ENCODE peak calls at places on chromosomes 4 and X, in five cellular contexts. L is lung, Z is breast epithelium, V is thoracic aorta, R is stomach. Y is an unnamed sample.

GRCh38 chrX:124347242-124347641 is 879 bp downstream of the SH2D1A start:
- DNase-seq in L (no peak), Z (no peak), V (no peak), R (no peak), Y (no peak)

GRCh38 chr4:41076481-41076880 is 137.9 kb downstream of the APBB2 start:
- DNase-seq in L (no peak), Z (no peak), V (no peak), R (no peak), Y (no peak)

GRCh38 chrX:123968383-123969050 is 7.0 kb downstream of the STAG2 start:
- DNase-seq in L (no peak), Z (no peak), V (no peak), R (no peak), Y (no peak)

GRCh38 chr4:24937176-24937575 is 24.3 kb upstream of the CCDC149 start:
- DNase-seq in L (no peak), Z (no peak), V (no peak), R (no peak), Y (no peak)

GRCh38 chr4:187972135-187972534 is 23.4 kb upstream of the ZFP42 start:
- DNase-seq in L (no peak), Z (no peak), V (no peak), R (no peak), Y (no peak)

GRCh38 chr4:102754044-102754443 is 6.7 kb downstream of the MANBA start:
- DNase-seq in L (no peak), Z (no peak), V (no peak), R (no peak), Y (no peak)

GRCh38 chr4:124710911-124711310 is 1.6 kb downstream of the ANKRD50 start:
- DNase-seq in L (no peak), Z (no peak), V (no peak), R (peak; percentile 31), Y (no peak)

GRCh38 chrX:112211459-112211858 is 128.9 kb upstream of the TRPC5 start:
- DNase-seq in L (no peak), Z (no peak), V (no peak), R (no peak), Y (no peak)

GRCh38 chr4:77052352-77052751 is 23.4 kb downstream of the CCNI start:
- DNase-seq in L (peak; percentile 42), Z (no peak), V (no peak), R (peak; percentile 64), Y (peak; percentile 73)

GRCh38 chrX:130079824-130080406 is 30.4 kb downstream of the ELF4 start:
- DNase-seq in L (peak; percentile 54), Z (no peak), V (no peak), R (peak; percentile 67), Y (peak; percentile 72)

GRCh38 chr4:159607824-159608223 is 504.9 kb downstream of the RAPGEF2 start:
- DNase-seq in L (no peak), Z (no peak), V (no peak), R (no peak), Y (no peak)

GRCh38 chr4:64774626-64775025 is 365.4 kb upstream of the TECRL start:
- DNase-seq in L (no peak), Z (no peak), V (no peak), R (no peak), Y (no peak)

GRCh38 chr4:60216752-60217151 is 983.4 kb upstream of the ADGRL3 start:
- DNase-seq in L (no peak), Z (no peak), V (no peak), R (no peak), Y (no peak)

GRCh38 chr4:140153419-140153743 is 603 bp downstream of the MAML3 start:
- DNase-seq in L (no peak), Z (no peak), V (no peak), R (no peak), Y (no peak)

GRCh38 chr4:114108869-114109268 is 129.4 kb upstream of the ARSJ start:
- DNase-seq in L (no peak), Z (no peak), V (no peak), R (no peak), Y (no peak)

GRCh38 chrX:9144643-9145290 is 110.8 kb upstream of the FAM9B start:
- DNase-seq in L (no peak), Z (no peak), V (no peak), R (no peak), Y (no peak)

GRCh38 chr4:114417214-114417613 is 181.4 kb upstream of the UGT8 start:
- DNase-seq in L (no peak), Z (no peak), V (no peak), R (no peak), Y (no peak)

GRCh38 chr4:128715616-128716015 is 93.9 kb upstream of the JADE1 start:
- DNase-seq in L (no peak), Z (no peak), V (no peak), R (no peak), Y (no peak)

GRCh38 chr4:41590591-41590990 is 52.6 kb downstream of the LIMCH1 start:
- DNase-seq in L (peak; percentile 33), Z (no peak), V (no peak), R (no peak), Y (no peak)

GRCh38 chr4:16617416-16617815 is 281.0 kb downstream of the LDB2 start:
- DNase-seq in L (no peak), Z (no peak), V (no peak), R (no peak), Y (no peak)

GRCh38 chr4:38499101-38499500 is 164.9 kb upstream of the KLF3 start:
- DNase-seq in L (no peak), Z (no peak), V (no peak), R (no peak), Y (no peak)

GRCh38 chr4:184746532-184746870 is 12.6 kb upstream of the CENPU start:
- DNase-seq in L (peak; percentile 65), Z (no peak), V (no peak), R (peak; percentile 76), Y (no peak)

DNA sequence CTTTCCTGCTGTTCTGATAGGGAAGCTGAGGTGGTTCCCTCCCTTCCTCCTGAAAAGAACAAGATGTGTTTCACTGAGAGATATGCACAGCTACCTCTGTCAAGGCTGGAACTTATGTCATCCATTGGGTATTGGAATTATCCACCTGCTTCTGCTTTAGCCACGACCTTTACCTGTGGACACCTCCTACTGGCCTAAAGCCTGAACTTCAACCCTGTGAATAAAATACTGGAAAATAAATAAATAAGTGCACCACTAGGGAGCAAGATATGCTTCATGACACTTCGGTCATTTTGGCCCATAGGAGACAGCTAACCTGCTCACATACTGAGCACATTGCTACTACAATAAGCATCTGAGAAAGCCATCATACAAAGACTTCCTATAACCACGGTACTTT is 419.9 kb upstream of the NWD2 start:
- DNase-seq in L (no peak), Z (no peak), V (no peak), R (no peak), Y (no peak)
- TF ChIP-seq CTCF in L (no peak), Z (no peak), V (no peak), R (no peak), Y (no peak)

GRCh38 chr4:2413821-2414610 is 4.4 kb downstream of the ZFYVE28 start:
- DNase-seq in L (no peak), Z (no peak), V (no peak), R (peak; percentile 38), Y (no peak)
- H3K4me1 ChIP-seq in L (peaks cover 33% of the 10 kb centered on the region), Z (no peaks in the 10 kb centered on the region), V (peaks cover 24% of the 10 kb centered on the region), R (peaks cover 58% of the 10 kb centered on the region), Y (peaks cover 63% of the 10 kb centered on the region)

GRCh38 chr4:7559741-7560376 is 125.1 kb upstream of the PSAPL1 start:
- DNase-seq in L (no peak), Z (no peak), V (no peak), R (no peak), Y (no peak)
- H3K4me3 ChIP-seq in L (no peak overlapping the region), Z (no peak overlapping the region), V (no peak overlapping the region), R (no peak overlapping the region), Y (no peak overlapping the region)

DNA sequence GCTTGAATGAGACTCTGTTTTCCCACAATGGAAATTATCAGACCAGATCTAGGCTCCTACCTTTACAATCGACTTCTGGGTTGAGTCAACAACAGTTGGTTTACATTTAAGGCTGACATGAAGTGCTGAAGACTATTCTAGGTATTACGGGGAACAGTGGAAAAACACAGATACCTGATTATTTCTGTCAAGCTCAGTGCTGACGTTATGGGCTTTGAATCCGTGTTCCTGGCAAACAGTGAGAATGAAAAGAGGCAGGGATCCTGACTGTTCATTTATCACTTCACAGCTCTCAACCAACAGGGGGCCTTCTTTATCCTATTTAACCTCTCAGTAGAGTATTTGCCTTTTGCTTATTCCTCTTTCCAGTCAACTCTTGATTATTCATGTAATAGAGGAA is 43.1 kb downstream of the TMEM164 start:
- DNase-seq in L (no peak), Z (no peak), V (no peak), R (no peak), Y (no peak)
- TF ChIP-seq CTCF in L (no peak), Z (no peak), V (no peak), R (no peak), Y (no peak)

DNA sequence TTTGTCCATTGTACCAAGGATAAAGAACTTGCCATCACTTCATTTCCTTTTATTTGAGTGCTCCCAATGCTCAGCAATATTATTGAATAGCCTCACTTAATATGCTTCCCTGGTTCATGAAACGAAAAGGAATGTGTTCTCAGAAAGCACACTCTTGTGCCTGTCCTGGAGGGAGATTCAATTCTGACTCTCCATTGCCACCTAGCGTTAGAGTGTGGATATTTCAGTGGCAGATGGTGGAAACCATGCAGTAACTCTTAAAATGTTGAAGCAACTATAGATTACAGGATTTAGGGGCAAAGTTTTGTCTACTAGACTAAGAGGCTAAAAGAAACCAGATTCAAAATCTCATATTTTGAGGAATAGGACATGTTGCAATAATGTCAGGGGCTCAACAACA is 36.0 kb downstream of the GAB3 start:
- DNase-seq in L (no peak), Z (no peak), V (no peak), R (no peak), Y (no peak)
- H3K4me1 ChIP-seq in L (peaks cover 3% of the 10 kb centered on the region), Z (no peaks in the 10 kb centered on the region), V (no peaks in the 10 kb centered on the region), R (peaks cover 6% of the 10 kb centered on the region), Y (peaks cover 48% of the 10 kb centered on the region)

DNA sequence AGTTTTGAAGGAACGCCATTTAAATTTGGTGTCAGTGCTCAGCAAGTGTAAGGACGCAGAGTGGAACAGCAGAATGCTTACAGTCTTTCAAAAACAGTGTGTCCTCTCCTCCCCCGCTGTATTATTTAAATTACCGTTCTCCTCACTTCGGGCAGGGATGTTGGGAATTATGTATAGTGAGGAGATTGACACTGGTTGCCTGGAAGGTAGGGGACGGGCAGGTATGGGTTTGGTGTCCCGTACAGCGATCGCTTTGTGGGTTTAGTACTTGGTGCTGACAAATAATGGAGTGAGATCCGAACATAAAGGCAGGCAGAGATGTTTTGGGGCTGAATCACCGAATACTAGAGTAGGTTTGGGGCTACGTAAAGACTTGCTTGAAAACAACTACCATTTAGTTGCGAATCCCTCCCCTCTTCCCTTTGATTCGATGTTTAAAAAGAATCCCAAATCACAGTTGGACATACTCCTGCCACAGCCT is 2.1 kb upstream of the NKX3-2 start:
- DNase-seq in L (no peak), Z (no peak), V (no peak), R (no peak), Y (no peak)
- H3K4me3 ChIP-seq in L (no peak overlapping the region), Z (no peak overlapping the region), V (peak overlapping the region; percentile 64), R (no peak overlapping the region), Y (no peak overlapping the region)

GRCh38 chrX:19040373-19040772 is 56.5 kb upstream of the PHKA2 start:
- DNase-seq in L (no peak), Z (no peak), V (no peak), R (no peak), Y (no peak)
- TF ChIP-seq CTCF in L (no peak), Z (no peak), V (peak; percentile 13), R (no peak), Y (no peak)

DNA sequence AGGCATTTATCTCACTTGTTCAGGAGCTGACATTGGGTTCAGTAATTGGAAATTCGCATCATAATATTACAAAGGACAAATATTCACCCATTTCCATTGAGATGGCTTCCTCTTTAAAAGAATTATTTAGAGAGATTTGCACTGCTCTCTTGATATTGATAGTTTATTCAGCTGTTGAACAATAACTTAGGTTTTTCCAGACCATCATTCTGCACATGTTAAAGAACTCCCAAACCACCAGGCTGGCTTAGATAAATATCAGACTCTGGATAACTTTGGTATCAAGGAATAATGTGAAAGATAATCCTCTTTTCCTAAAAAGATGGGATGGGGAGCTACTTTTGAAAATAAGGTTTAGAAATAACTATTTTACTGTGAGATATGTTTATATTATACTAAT is 154.0 kb downstream of the GASK1B start:
- DNase-seq in L (no peak), Z (no peak), V (no peak), R (no peak), Y (no peak)
- H3K4me1 ChIP-seq in L (no peaks in the 10 kb centered on the region), Z (no peaks in the 10 kb centered on the region), V (peaks cover 36% of the 10 kb centered on the region), R (peaks cover 9% of the 10 kb centered on the region), Y (no peaks in the 10 kb centered on the region)